ENCODE peak calls at places on chromosome 15, in six cellular contexts. B is tibial artery, I is cardiac muscle cell, H is Caco-2, W is MM.1S, R is neural progenitor cell. D is an unnamed sample.

GRCh38 chr15:59688383-59688887 is 685 bp downstream of the BNIP2 start:
- DNase-seq in B (peak; percentile 68), I (no peak), H (no peak), W (peak; percentile 33), R (no peak), D (no peak)

GRCh38 chr15:63354771-63355650 is 26.6 kb downstream of the CA12 start:
- DNase-seq in B (no peak), I (no peak), H (no peak), W (no peak), R (no peak), D (no peak)

GRCh38 chr15:36029606-36030005 is 483.6 kb upstream of the DPH6 start:
- DNase-seq in B (no peak), I (no peak), H (no peak), W (no peak), R (no peak), D (no peak)

GRCh38 chr15:31262143-31262530 is 64.5 kb upstream of the KLF13 start:
- DNase-seq in B (peak; percentile 15), I (no peak), H (peak; percentile 5), W (no peak), R (no peak), D (no peak)

GRCh38 chr15:74007820-74008371 is 13.4 kb downstream of the PML start:
- DNase-seq in B (no peak), I (no peak), H (no peak), W (no peak), R (no peak), D (no peak)

GRCh38 chr15:66292261-66293084 is 895 bp upstream of the DIS3L start:
- DNase-seq in B (no peak), I (no peak), H (no peak), W (no peak), R (no peak), D (no peak)

GRCh38 chr15:66233487-66234415 is 19.8 kb downstream of the MEGF11 start:
- DNase-seq in B (no peak), I (no peak), H (no peak), W (no peak), R (peak; percentile 63), D (peak; percentile 72)

GRCh38 chr15:73909616-73910015 is 16.6 kb upstream of the LOXL1 start:
- DNase-seq in B (no peak), I (no peak), H (no peak), W (no peak), R (no peak), D (no peak)

GRCh38 chr15:80518522-80518921 is 114.3 kb downstream of the ARNT2 start:
- DNase-seq in B (no peak), I (no peak), H (no peak), W (no peak), R (no peak), D (no peak)

GRCh38 chr15:42736178-42736792 is 643 bp downstream of the CDAN1 start:
- DNase-seq in B (peak; percentile 17), I (peak; percentile 49), H (no peak), W (peak; percentile 19), R (peak; percentile 70), D (peak; percentile 86)

GRCh38 chr15:64461577-64462162 is 1.3 kb downstream of the ZNF609 start:
- DNase-seq in B (no peak), I (peak; percentile 23), H (peak; percentile 38), W (no peak), R (peak; percentile 77), D (peak; percentile 63)

GRCh38 chr15:45644437-45644836 is 9.6 kb downstream of the SQOR start:
- DNase-seq in B (no peak), I (no peak), H (no peak), W (no peak), R (no peak), D (no peak)

GRCh38 chr15:98650871-98651481 is 2.6 kb downstream of the IGF1R start:
- DNase-seq in B (no peak), I (peak; percentile 35), H (no peak), W (no peak), R (peak; percentile 48), D (no peak)

GRCh38 chr15:74133071-74133702 is 2.8 kb downstream of the ISLR2 start:
- DNase-seq in B (no peak), I (peak; percentile 24), H (no peak), W (no peak), R (peak; percentile 57), D (peak; percentile 75)

GRCh38 chr15:63430766-63431451 is 49.3 kb upstream of the CA12 start:
- DNase-seq in B (no peak), I (no peak), H (no peak), W (no peak), R (no peak), D (no peak)

GRCh38 chr15:84919268-84919667 is 34.8 kb downstream of the SLC28A1 start:
- DNase-seq in B (no peak), I (no peak), H (no peak), W (no peak), R (no peak), D (no peak)

GRCh38 chr15:25019434-25019833 is 64.6 kb downstream of the SNRPN start:
- DNase-seq in B (no peak), I (no peak), H (no peak), W (no peak), R (no peak), D (no peak)

GRCh38 chr15:75361361-75361988 is 6.9 kb downstream of the MAN2C1 start:
- DNase-seq in B (no peak), I (no peak), H (no peak), W (no peak), R (no peak), D (no peak)

GRCh38 chr15:75359537-75360250 is 8.7 kb downstream of the MAN2C1 start:
- DNase-seq in B (no peak), I (no peak), H (no peak), W (no peak), R (no peak), D (no peak)

GRCh38 chr15:75360856-75361255 is 7.6 kb downstream of the MAN2C1 start:
- DNase-seq in B (no peak), I (no peak), H (no peak), W (no peak), R (no peak), D (no peak)

GRCh38 chr15:75358771-75359536 is 9.5 kb downstream of the MAN2C1 start:
- DNase-seq in B (no peak), I (no peak), H (no peak), W (no peak), R (no peak), D (peak; percentile 36)

DNA sequence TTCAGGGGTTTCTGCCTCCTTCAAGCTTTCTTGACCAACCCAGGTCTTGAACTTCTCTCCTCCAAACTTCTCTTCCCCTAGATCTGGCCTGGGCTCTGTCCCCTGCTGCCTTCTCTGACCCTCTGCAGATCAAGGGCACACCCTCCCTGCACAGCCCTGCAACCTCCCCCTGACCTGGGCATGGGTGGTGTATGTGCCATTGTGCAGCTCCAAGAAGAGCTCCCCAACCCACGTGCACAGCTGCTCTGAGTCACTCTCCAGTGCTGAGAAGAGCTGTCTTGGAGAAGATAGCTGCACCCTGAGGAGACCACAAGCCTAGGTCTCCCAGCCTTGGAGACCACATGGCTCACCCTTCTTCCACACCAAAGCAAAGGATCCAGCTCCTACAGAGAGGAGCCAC is 8.0 kb downstream of the MAN2C1 start:
- DNase-seq in B (no peak), I (no peak), H (no peak), W (no peak), R (no peak), D (no peak)
- H3K36me3 ChIP-seq in B (peaks cover 93% of the 10 kb centered on the region), I (peaks cover 16% of the 10 kb centered on the region), H (no peaks in the 10 kb centered on the region), W (no peaks in the 10 kb centered on the region), R (no peaks in the 10 kb centered on the region), D (peaks cover 34% of the 10 kb centered on the region)

GRCh38 chr15:89395996-89396395 is 61.4 kb upstream of the POLG start:
- DNase-seq in B (no peak), I (no peak), H (no peak), W (no peak), R (no peak), D (no peak)

GRCh38 chr15:89399070-89399389 is 64.4 kb upstream of the POLG start:
- DNase-seq in B (no peak), I (no peak), H (no peak), W (no peak), R (no peak), D (no peak)

GRCh38 chr15:89396723-89397652 is 62.4 kb upstream of the POLG start:
- DNase-seq in B (no peak), I (no peak), H (no peak), W (no peak), R (peak; percentile 28), D (peak; percentile 86)

GRCh38 chr15:89399390-89400120 is 64.9 kb upstream of the POLG start:
- DNase-seq in B (no peak), I (peak; percentile 39), H (no peak), W (peak; percentile 62), R (peak; percentile 73), D (peak; percentile 90)

DNA sequence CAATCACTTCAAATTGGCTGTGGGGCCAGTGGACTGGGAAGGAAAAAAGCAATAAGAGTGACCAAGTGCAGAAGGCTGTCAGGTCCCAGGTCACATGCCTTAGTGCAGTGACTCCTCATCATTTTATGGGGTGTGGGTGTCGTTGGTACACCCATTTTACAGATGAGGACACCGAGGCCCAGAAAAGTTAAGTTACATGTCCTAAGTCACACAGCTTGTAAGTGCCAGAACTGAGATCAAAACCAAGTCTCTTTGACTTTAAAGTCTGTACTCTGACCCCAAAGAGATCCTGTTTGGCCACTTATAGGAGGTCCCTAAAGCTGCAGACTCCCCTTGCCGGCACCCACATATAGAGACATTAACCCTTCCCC is 63.0 kb upstream of the POLG start:
- DNase-seq in B (no peak), I (no peak), H (no peak), W (no peak), R (no peak), D (no peak)
- H3K27me3 ChIP-seq in B (peaks cover 8% of the 10 kb centered on the region), I (peaks cover 100% of the 10 kb centered on the region), H (no peaks in the 10 kb centered on the region), W (no peaks in the 10 kb centered on the region), R (peaks cover 100% of the 10 kb centered on the region), D (peaks cover 99% of the 10 kb centered on the region)

GRCh38 chr15:78921517-78921916 is 23.3 kb downstream of the CTSH start:
- DNase-seq in B (no peak), I (no peak), H (no peak), W (no peak), R (no peak), D (peak; percentile 32)

GRCh38 chr15:78914027-78914764 is 30.6 kb downstream of the CTSH start:
- DNase-seq in B (peak; percentile 81), I (no peak), H (no peak), W (no peak), R (peak; percentile 21), D (peak; percentile 78)

GRCh38 chr15:78915341-78916087 is 29.3 kb downstream of the CTSH start:
- DNase-seq in B (peak; percentile 75), I (no peak), H (no peak), W (no peak), R (no peak), D (peak; percentile 9)

GRCh38 chr15:78921940-78922339 is 22.9 kb downstream of the CTSH start:
- DNase-seq in B (no peak), I (no peak), H (no peak), W (no peak), R (no peak), D (no peak)

DNA sequence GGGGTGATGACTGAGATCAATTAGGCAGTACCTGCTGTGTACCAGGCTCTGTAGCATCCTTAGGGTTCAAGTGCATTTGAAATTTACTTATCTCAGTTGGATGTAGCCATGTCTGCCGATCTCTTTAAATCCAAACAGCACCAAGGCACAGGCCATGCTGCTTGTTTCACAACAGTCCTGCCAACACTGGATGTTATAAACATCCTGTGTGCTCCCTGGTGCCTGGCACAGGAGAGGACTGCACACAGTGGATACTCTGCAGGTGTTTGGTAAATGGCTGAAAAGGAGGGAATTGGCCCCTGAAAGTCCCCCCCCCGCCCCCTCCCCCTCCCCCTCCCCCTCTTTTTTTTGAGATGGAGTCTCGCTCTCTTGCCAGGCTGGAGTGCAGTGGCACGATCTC is 27.0 kb downstream of the CTSH start:
- DNase-seq in B (no peak), I (no peak), H (no peak), W (no peak), R (no peak), D (peak; percentile 34)
- H3K36me3 ChIP-seq in B (peaks cover 61% of the 10 kb centered on the region), I (peaks cover 13% of the 10 kb centered on the region), H (peaks cover 2% of the 10 kb centered on the region), W (no peaks in the 10 kb centered on the region), R (no peaks in the 10 kb centered on the region), D (peaks cover 7% of the 10 kb centered on the region)

GRCh38 chr15:69857246-69857645 is 240.5 kb downstream of the TLE3 start:
- DNase-seq in B (no peak), I (no peak), H (no peak), W (no peak), R (no peak), D (no peak)
- H3K27me3 ChIP-seq in B (no peaks in the 10 kb centered on the region), I (no peaks in the 10 kb centered on the region), H (no peaks in the 10 kb centered on the region), W (no peaks in the 10 kb centered on the region), R (no peaks in the 10 kb centered on the region), D (no peaks in the 10 kb centered on the region)

D was measured in H7.